ENCODE peak calls at places on chromosomes 16 and 17, in six cellular contexts. W is ELR; K is stimulated activated CD4-positive, alpha-beta T cell treated with anti-CD3 and anti-CD28 coated beads, Interleukin-4, amount 100 ng/mL, for 4 hours; X is activated T-helper 1 cell treated with anti-CD3 and anti-CD28 coated beads, Interleukin-2, amount 50 U/mL, for 16 hours; L is hypothalamus; E is NCI-H1092. J is an unnamed sample.

GRCh38 chr17:51454456-51454978 is 194.2 kb downstream of the UTP18 start:
- DNase-seq in K (no peak), X (no peak), L (no peak), W (no peak), E (no peak), J (no peak)

GRCh38 chr16:10490141-10490540 is 90.3 kb downstream of the EMP2 start:
- DNase-seq in W (no peak), K (no peak), E (no peak), L (no peak), X (no peak), J (no peak)

GRCh38 chr16:31179153-31179746 is 689 bp upstream of the FUS start:
- DNase-seq in L (no peak), W (no peak), K (no peak), X (no peak), E (no peak), J (no peak)

GRCh38 chr17:11880714-11881113 is 116.6 kb downstream of the ZNF18 start:
- DNase-seq in W (peak), E (no peak), L (no peak), K (no peak), X (no peak), J (peak)

GRCh38 chr17:51850206-51850605 is 308.3 kb downstream of the CA10 start:
- DNase-seq in W (peak), X (no peak), E (no peak), L (no peak), K (no peak), J (peak)

GRCh38 chr16:85136213-85136704 is 24.0 kb upstream of the CIBAR2 start:
- DNase-seq in L (peak), E (no peak), X (no peak), K (no peak), W (peak), J (no peak)

GRCh38 chr17:35900280-35900679 is 20.1 kb upstream of the CCL5 start:
- DNase-seq in W (no peak), K (no peak), X (no peak), L (no peak), E (no peak), J (no peak)

GRCh38 chr16:74830646-74831045 is 56.0 kb upstream of the FA2H start:
- DNase-seq in L (no peak), X (no peak), E (no peak), K (no peak), W (no peak), J (no peak)

GRCh38 chr16:15049581-15050180 is 6.2 kb downstream of the NTAN1 start:
- DNase-seq in X (no peak), L (no peak), K (no peak), W (no peak), E (no peak), J (no peak)

GRCh38 chr17:37100231-37100630 is 151.5 kb downstream of the AATF start:
- DNase-seq in K (no peak), L (no peak), W (no peak), E (no peak), X (no peak), J (no peak)

GRCh38 chr17:82832881-82833475 is 6.8 kb downstream of the ZNF750 start:
- DNase-seq in K (no peak), E (no peak), X (no peak), L (no peak), W (no peak), J (no peak)

GRCh38 chr17:51238253-51238887 is 21.5 kb downstream of the MBTD1 start:
- DNase-seq in W (no peak), X (no peak), L (no peak), E (no peak), K (no peak), J (no peak)

J was measured in PC-3.